ENCODE peak calls at places on chromosomes 12 and 14, in eight cellular contexts. L is GM23338, U is endodermal cell, B is GM12865, O is psoas muscle, Y is AG10803, S is brain microvascular endothelial cell, F is testis. W is an unnamed sample.

GRCh38 chr12:49389092-49389703 is 21.9 kb downstream of the SPATS2 start:
- DNase-seq in L (peak), U (peak), B (no peak), O (peak), Y (no peak), S (no peak), F (peak), W (no peak)

GRCh38 chr12:5456025-5456424 is 24.1 kb downstream of the NTF3 start:
- DNase-seq in L (no peak), U (no peak), B (no peak), O (no peak), Y (no peak), S (no peak), F (no peak), W (no peak)

GRCh38 chr14:54730156-54730961 is 163.4 kb downstream of the SAMD4A start:
- DNase-seq in L (no peak), U (no peak), B (peak), O (no peak), Y (peak), S (peak), F (no peak), W (peak)

GRCh38 chr14:97074860-97075259 is 277.7 kb downstream of the VRK1 start:
- DNase-seq in L (no peak), U (no peak), B (peak), O (no peak), Y (no peak), S (no peak), F (no peak), W (no peak)

GRCh38 chr12:50621435-50622304 is 116.9 kb downstream of the DIP2B start:
- DNase-seq in L (peak), U (no peak), B (no peak), O (no peak), Y (no peak), S (no peak), F (no peak), W (peak)

GRCh38 chr12:22835431-22835830 is 210.5 kb downstream of the ETNK1 start:
- DNase-seq in L (no peak), U (no peak), B (no peak), O (no peak), Y (no peak), S (no peak), F (no peak), W (no peak)

GRCh38 chr14:77041837-77042557 is 13.5 kb upstream of the IRF2BPL start:
- DNase-seq in L (no peak), U (no peak), B (peak), O (peak), Y (peak), S (peak), F (peak), W (peak)

GRCh38 chr12:20194171-20194570 is 174.2 kb upstream of the PDE3A start:
- DNase-seq in L (peak), U (peak), B (no peak), O (no peak), Y (peak), S (no peak), F (peak), W (peak)

GRCh38 chr14:64692597-64693350 is 11.4 kb upstream of the PLEKHG3 start:
- DNase-seq in L (no peak), U (no peak), B (no peak), O (no peak), Y (no peak), S (no peak), F (no peak), W (no peak)

GRCh38 chr12:12466157-12466556 is 96.5 kb downstream of the DUSP16 start:
- DNase-seq in L (no peak), U (no peak), B (no peak), O (no peak), Y (no peak), S (no peak), F (no peak), W (no peak)

GRCh38 chr14:54332490-54332889 is 64.3 kb upstream of the CDKN3 start:
- DNase-seq in L (no peak), U (no peak), B (no peak), O (no peak), Y (no peak), S (no peak), F (no peak), W (no peak)

GRCh38 chr12:124809878-124810277 is 53.8 kb downstream of the SCARB1 start:
- DNase-seq in L (no peak), U (no peak), B (no peak), O (no peak), Y (peak), S (no peak), F (no peak), W (peak)

GRCh38 chr12:130714591-130715149 is 1.4 kb downstream of the RIMBP2 start:
- DNase-seq in L (no peak), U (peak), B (no peak), O (no peak), Y (no peak), S (no peak), F (peak), W (no peak)

GRCh38 chr14:60775296-60775695 is 40.7 kb downstream of the MNAT1 start:
- DNase-seq in L (no peak), U (no peak), B (no peak), O (no peak), Y (peak), S (peak), F (no peak), W (peak)

GRCh38 chr12:57341275-57341990 is 89.4 kb downstream of the R3HDM2 start:
- DNase-seq in L (no peak), U (no peak), B (no peak), O (no peak), Y (peak), S (peak), F (peak), W (no peak)

GRCh38 chr12:76137611-76138010 is 53.1 kb upstream of the NAP1L1 start:
- DNase-seq in L (peak), U (no peak), B (no peak), O (no peak), Y (peak), S (peak), F (peak), W (no peak)

GRCh38 chr12:124150176-124150575 is 144.7 kb upstream of the RFLNA start:
- DNase-seq in L (no peak), U (no peak), B (no peak), O (no peak), Y (no peak), S (no peak), F (no peak), W (no peak)

GRCh38 chr12:110860833-110861291 is 14.1 kb downstream of the CCDC63 start:
- DNase-seq in L (peak), U (peak), B (no peak), O (no peak), Y (no peak), S (no peak), F (no peak), W (no peak)

GRCh38 chr12:95574030-95574429 is 22.8 kb upstream of the USP44 start:
- DNase-seq in L (peak), U (peak), B (no peak), O (no peak), Y (no peak), S (no peak), F (no peak), W (no peak)

GRCh38 chr12:40827923-40828592 is 135.8 kb downstream of the CNTN1 start:
- DNase-seq in L (peak), U (peak), B (no peak), O (no peak), Y (no peak), S (no peak), F (no peak), W (no peak)

GRCh38 chr12:103330672-103331071 is 165.1 kb downstream of the C12orf42 start:
- DNase-seq in L (no peak), U (no peak), B (no peak), O (no peak), Y (no peak), S (no peak), F (no peak), W (no peak)

GRCh38 chr12:103327676-103328075 is 168.1 kb downstream of the C12orf42 start:
- DNase-seq in L (no peak), U (no peak), B (no peak), O (no peak), Y (no peak), S (no peak), F (no peak), W (no peak)

GRCh38 chr12:103331643-103332042 is 164.1 kb downstream of the C12orf42 start:
- DNase-seq in L (peak), U (no peak), B (no peak), O (no peak), Y (no peak), S (no peak), F (no peak), W (no peak)

DNA sequence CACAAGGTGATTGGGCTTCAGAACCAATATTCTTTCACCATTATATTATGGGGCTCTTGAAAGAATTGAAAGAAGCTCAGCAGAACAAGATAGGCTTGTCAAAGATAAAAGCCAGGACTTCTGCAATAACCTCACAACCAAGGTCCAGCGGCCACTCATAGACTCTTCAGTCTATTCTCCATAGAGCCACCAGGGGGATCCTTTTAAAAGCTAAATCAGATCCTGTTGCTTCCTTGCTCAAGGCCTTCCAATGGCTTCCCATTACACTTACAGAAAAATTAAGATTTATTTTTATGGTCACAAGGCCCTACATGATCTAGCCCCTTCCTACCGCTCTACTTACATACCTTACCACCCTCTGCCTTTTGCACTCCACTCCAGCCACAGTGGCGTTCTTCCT is 169.6 kb downstream of the C12orf42 start:
- DNase-seq in L (peak), U (peak), B (peak), O (no peak), Y (no peak), S (no peak), F (no peak), W (no peak)
- TF ChIP-seq CTCF in L (peak), U (peak), B (peak), O (no peak), Y (peak), S (peak), F (no peak), W (no peak)

GRCh38 chr14:71588028-71588427 is 344.2 kb upstream of the RGS6 start:
- DNase-seq in L (no peak), U (no peak), B (no peak), O (no peak), Y (peak), S (peak), F (no peak), W (peak)

GRCh38 chr14:71583246-71583645 is 349.0 kb upstream of the RGS6 start:
- DNase-seq in L (no peak), U (no peak), B (no peak), O (no peak), Y (no peak), S (peak), F (no peak), W (no peak)

GRCh38 chr14:71583705-71584104 is 348.5 kb upstream of the RGS6 start:
- DNase-seq in L (no peak), U (no peak), B (no peak), O (no peak), Y (no peak), S (no peak), F (no peak), W (no peak)

GRCh38 chr14:71588576-71589215 is 343.5 kb upstream of the RGS6 start:
- DNase-seq in L (no peak), U (no peak), B (no peak), O (no peak), Y (no peak), S (no peak), F (no peak), W (no peak)

GRCh38 chr14:71586131-71586893 is 345.9 kb upstream of the RGS6 start:
- DNase-seq in L (peak), U (no peak), B (no peak), O (peak), Y (peak), S (no peak), F (peak), W (peak)
- H3K4me3 ChIP-seq in L (no peak), U (no peak), B (no peak), O (peak), Y (peak), S (peak), F (peak), W (peak)

DNA sequence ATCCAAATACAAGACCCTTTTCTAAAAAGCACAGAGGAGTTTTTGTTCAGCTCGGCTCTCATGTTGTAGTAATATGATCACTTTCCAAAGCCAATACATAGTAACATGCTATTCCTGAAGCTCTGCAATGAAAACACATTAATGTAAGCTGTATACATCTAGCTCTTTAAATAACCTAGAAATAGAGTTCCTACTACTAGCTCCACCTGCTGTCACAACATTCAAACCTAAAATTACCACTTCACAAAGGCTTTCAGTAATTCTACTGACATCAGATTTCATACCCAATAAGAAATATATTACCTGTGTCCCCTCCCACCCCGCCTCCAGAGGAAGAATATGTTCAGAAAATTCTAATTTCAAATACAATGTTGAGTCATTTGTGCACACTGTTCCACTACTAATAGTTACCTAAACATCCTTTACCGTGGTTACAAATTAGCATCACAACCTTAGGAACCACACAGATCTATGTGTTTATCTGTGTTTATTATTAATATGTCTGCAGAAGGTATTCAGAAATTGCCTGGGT is 17.8 kb downstream of the EFCAB11 start:
- DNase-seq in L (no peak), U (no peak), B (no peak), O (no peak), Y (no peak), S (no peak), F (no peak), W (no peak)
- TF ChIP-seq CTCF in L (no peak), U (peak), B (no peak), O (no peak), Y (no peak), S (peak), F (no peak), W (no peak)

GRCh38 chr12:93669452-93669851 is 7.7 kb upstream of the CRADD start:
- DNase-seq in L (no peak), U (no peak), B (no peak), O (no peak), Y (no peak), S (no peak), F (no peak), W (no peak)

GRCh38 chr12:93664573-93665138 is 12.5 kb upstream of the CRADD start:
- DNase-seq in L (no peak), U (no peak), B (no peak), O (no peak), Y (peak), S (no peak), F (no peak), W (peak)

GRCh38 chr12:93668919-93669418 is 8.2 kb upstream of the CRADD start:
- DNase-seq in L (no peak), U (no peak), B (peak), O (no peak), Y (no peak), S (no peak), F (no peak), W (no peak)

GRCh38 chr12:93670104-93670503 is 7.1 kb upstream of the CRADD start:
- DNase-seq in L (no peak), U (no peak), B (no peak), O (no peak), Y (no peak), S (no peak), F (no peak), W (no peak)

DNA sequence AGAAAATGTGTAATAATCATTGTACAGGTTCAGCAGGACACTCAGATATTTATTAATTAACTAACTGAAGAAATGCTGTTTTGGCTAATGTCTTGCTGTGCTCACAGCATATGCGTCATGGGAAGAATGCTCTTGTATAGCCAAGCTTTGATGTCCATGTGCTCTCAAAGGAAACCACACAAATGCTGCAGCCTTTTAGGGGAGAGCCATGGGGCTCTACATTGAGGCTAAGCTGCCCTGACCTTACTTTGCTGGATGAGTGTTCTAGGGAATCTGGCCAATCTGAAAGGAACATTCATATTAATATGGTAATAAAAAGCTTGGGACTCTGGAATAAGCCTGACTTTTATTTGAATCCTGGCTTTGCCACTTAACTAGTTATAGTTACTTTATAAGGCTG is 9.5 kb upstream of the CRADD start:
- DNase-seq in L (no peak), U (no peak), B (no peak), O (no peak), Y (peak), S (no peak), F (no peak), W (peak)
- H3K4me3 ChIP-seq in L (no peak), U (no peak), B (no peak), O (no peak), Y (no peak), S (no peak), F (no peak), W (no peak)

GRCh38 chr14:24143511-24143910 is 2.1 kb upstream of the EMC9 start:
- DNase-seq in L (no peak), U (no peak), B (no peak), O (no peak), Y (peak), S (peak), F (no peak), W (peak)

GRCh38 chr14:24138396-24139271 is 2.6 kb downstream of the PSME1 start:
- DNase-seq in L (no peak), U (no peak), B (no peak), O (no peak), Y (no peak), S (no peak), F (no peak), W (no peak)

GRCh38 chr14:24144451-24144850 is 2.0 kb downstream of the PSME2 start:
- DNase-seq in L (no peak), U (no peak), B (no peak), O (no peak), Y (no peak), S (no peak), F (no peak), W (no peak)

GRCh38 chr14:24139272-24139934 is 2.0 kb downstream of the EMC9 start:
- DNase-seq in L (peak), U (no peak), B (peak), O (no peak), Y (no peak), S (no peak), F (no peak), W (no peak)

DNA sequence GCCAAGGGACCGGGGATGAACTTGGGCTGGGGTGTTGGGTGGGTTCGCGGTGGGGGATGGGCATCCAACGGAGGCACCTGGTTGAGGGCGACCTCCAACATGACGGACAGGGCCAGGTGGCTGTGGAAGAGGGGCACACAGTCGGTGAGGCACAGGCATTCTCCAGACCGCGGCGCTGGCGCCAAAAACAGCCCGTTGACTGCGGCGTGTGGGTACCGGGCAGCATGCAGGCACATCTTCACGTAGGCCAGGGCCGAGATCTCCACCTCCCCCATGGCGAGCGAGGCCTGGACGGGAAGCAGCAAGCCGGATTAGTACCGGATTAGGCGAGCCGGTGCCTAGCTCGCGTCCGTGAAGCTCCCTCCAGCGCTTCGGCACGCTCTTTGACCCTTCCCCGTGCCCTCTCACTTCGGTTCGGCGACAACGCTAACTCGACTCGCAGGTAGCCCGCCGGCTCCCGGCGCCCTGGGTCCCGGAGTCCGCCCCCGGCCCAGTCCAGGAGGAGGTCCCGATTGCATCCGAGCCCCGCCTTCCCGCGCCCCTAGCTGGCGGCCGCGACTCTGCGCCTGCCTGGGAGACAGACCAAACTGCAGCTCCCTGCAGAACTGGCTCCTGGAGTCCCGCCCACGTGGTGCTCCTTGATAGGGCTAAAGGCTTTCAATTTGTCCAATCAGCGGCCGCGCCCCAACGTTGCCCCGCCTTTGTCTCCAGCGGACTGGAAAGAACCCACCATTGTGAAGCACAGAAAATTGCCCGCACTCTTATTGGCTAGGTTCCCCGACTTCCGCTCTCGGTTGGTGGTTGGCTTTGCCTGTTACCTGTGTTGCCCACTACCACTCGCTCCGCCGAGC is at the start of gene EMC9:
- DNase-seq in L (peak), U (peak), B (peak), O (peak), Y (peak), S (peak), F (peak), W (peak)
- TF ChIP-seq CTCF in L (peak), U (peak), B (peak), O (peak), Y (peak), S (peak), F (peak), W (peak)

GRCh38 chr14:103185051-103186027 is 62.1 kb downstream of the TNFAIP2 start:
- DNase-seq in L (peak), U (no peak), B (peak), O (no peak), Y (peak), S (no peak), F (no peak), W (peak)
- H3K4me3 ChIP-seq in L (no peak), U (no peak), B (no peak), O (no peak), Y (no peak), S (no peak), F (no peak), W (no peak)

DNA sequence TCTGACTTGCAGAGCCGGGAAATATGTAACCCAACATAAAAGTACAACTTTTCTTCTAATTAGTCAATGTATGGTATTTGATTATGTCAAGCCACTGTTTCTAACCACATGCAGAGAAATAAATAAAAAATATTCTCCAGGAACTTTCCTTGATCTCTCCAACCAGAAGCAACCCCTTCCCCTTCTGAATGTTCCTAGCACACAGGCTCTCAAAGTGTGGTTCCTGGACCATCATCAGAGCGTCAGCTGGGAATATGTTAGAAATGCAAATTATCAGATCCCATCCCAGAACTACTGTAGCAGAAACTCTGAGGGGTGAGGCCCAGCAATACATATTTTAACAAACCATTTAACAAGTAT is 21.0 kb upstream of the ITPR2 start:
- DNase-seq in L (no peak), U (no peak), B (no peak), O (no peak), Y (no peak), S (no peak), F (no peak), W (no peak)
- TF ChIP-seq CTCF in L (no peak), U (no peak), B (no peak), O (no peak), Y (no peak), S (no peak), F (no peak), W (no peak)

GRCh38 chr12:8037046-8037663 is 4.6 kb downstream of the FOXJ2 start:
- DNase-seq in L (no peak), U (no peak), B (peak), O (no peak), Y (no peak), S (no peak), F (no peak), W (no peak)

GRCh38 chr12:8036366-8036765 is 3.9 kb downstream of the FOXJ2 start:
- DNase-seq in L (no peak), U (no peak), B (no peak), O (peak), Y (no peak), S (no peak), F (no peak), W (no peak)

GRCh38 chr12:8037947-8038346 is 5.4 kb downstream of the FOXJ2 start:
- DNase-seq in L (peak), U (peak), B (no peak), O (no peak), Y (no peak), S (no peak), F (no peak), W (no peak)

GRCh38 chr12:8035440-8036010 is 3.0 kb downstream of the FOXJ2 start:
- DNase-seq in L (no peak), U (peak), B (no peak), O (no peak), Y (no peak), S (no peak), F (no peak), W (no peak)

GRCh38 chr12:8038659-8039114 is 6.2 kb downstream of the FOXJ2 start:
- DNase-seq in L (peak), U (peak), B (no peak), O (peak), Y (peak), S (peak), F (peak), W (peak)
- H3K4me3 ChIP-seq in L (peak), U (peak), B (no peak), O (peak), Y (peak), S (peak), F (no peak), W (peak)